ENCODE peak calls at places on chromosome 18, in ten cellular contexts. A is ovary, W is uterus, B is prostate gland, Y is esophagus muscularis mucosa, R is stomach, U is K562, J is heart left ventricle, G is endothelial cell of umbilical vein, V is tibial nerve. X is an unnamed sample. For H3K36me3, the result is how much of the 10 kb centered on the place peaks cover.

GRCh38 chr18:23648930-23649622 is 13.6 kb downstream of the ANKRD29 start:
- DNase-seq in A (no peak), W (no peak), B (no peak), Y (no peak), R (no peak), U (no peak), J (no peak), G (peak), V (no peak), X (no peak)

GRCh38 chr18:8705941-8706544 is 687 bp downstream of the MTCL1 start:
- DNase-seq in A (no peak), W (no peak), B (no peak), Y (peak), R (no peak), U (no peak), J (peak), G (peak), V (no peak), X (no peak)

GRCh38 chr18:78768655-78769501 is 210.7 kb upstream of the SALL3 start:
- DNase-seq in A (no peak), W (no peak), B (no peak), Y (no peak), R (peak), U (no peak), J (no peak), G (no peak), V (no peak), X (no peak)

GRCh38 chr18:7876354-7876753 is 309.2 kb downstream of the PTPRM start:
- DNase-seq in A (no peak), W (no peak), B (no peak), Y (no peak), R (no peak), U (no peak), J (no peak), G (no peak), V (no peak), X (no peak)

GRCh38 chr18:52481116-52481515 is 141.1 kb downstream of the DCC start:
- DNase-seq in A (no peak), W (no peak), B (no peak), Y (no peak), R (peak), U (no peak), J (no peak), G (no peak), V (no peak), X (peak)

GRCh38 chr18:74023220-74023619 is 124.4 kb downstream of the FBXO15 start:
- DNase-seq in A (no peak), W (no peak), B (no peak), Y (no peak), R (no peak), U (no peak), J (no peak), G (no peak), V (no peak), X (no peak)

GRCh38 chr18:5543854-5544389 is at the start of gene EPB41L3:
- DNase-seq in A (peak), W (peak), B (no peak), Y (no peak), R (no peak), U (no peak), J (peak), G (peak), V (no peak), X (peak)

GRCh38 chr18:22558945-22559385 is 141.2 kb upstream of the CTAGE1 start:
- DNase-seq in A (peak), W (peak), B (peak), Y (no peak), R (peak), U (peak), J (peak), G (peak), V (peak), X (peak)

GRCh38 chr18:79452991-79453645 is 57.4 kb downstream of the NFATC1 start:
- DNase-seq in A (no peak), W (no peak), B (no peak), Y (no peak), R (no peak), U (no peak), J (no peak), G (no peak), V (no peak), X (no peak)

GRCh38 chr18:80109676-80110078 is 615 bp downstream of the ADNP2 start:
- DNase-seq in A (peak), W (peak), B (peak), Y (peak), R (peak), U (peak), J (peak), G (peak), V (no peak), X (peak)

DNA sequence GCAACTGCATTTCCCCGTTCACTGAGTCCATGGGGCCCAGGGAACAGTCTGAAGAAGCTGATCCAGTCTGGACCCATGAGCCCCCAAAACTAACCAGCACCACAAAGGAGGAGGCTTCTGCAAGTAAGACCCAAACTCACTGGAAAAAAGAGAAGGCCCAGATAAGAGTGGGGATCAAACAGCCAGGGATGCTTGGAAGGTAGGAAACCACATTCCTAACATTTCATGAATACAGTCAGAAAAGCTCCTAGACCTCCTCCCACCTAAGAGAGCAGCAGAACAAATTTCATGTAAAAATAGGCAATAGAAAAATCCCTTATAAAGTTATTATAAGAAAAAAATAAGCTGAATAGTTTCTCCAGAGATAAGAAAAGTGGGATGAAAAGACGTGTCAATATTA is 30.3 kb downstream of the TUBB6 start:
- DNase-seq in A (no peak), W (no peak), B (no peak), Y (no peak), R (no peak), U (no peak), J (no peak), G (no peak), V (no peak), X (no peak)
- H3K36me3 ChIP-seq in A (under half), W (under half), B (under half), Y (half or more), R (half or more), U (half or more), J (under half), G (under half), V (half or more), X (under half)

GRCh38 chr18:46104128-46104911 is at the start of gene HAUS1:
- DNase-seq in A (peak), W (peak), B (peak), Y (peak), R (peak), U (peak), J (peak), G (peak), V (peak), X (peak)
- TF ChIP-seq POLR2A in A (peak), W (peak), B (peak), Y (no peak), R (no peak), U (peak), J (peak), G (peak), V (peak), X (peak)

DNA sequence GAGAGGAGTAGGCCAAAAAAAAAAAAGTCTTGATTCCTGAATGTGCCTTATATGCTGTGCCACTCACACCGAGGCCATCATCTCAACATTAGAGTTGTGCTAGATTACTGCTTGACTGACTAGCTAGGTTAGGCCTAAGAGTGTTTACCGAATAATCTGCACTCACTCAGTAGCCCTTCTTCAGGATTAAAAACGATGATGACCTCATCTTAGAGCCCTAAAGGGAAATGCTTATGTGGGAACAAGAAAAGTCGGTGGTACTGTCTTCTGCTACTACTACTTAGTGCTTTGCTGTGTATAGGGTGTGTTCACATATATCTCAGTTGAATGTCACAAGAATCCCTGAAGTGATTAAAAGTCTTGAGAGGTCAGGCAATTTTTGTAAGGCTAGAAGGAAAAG is 54.3 kb downstream of the THOC1 start:
- DNase-seq in A (no peak), W (no peak), B (no peak), Y (no peak), R (no peak), U (no peak), J (no peak), G (no peak), V (no peak), X (no peak)
- H3K36me3 ChIP-seq in A (under half), W (under half), B (under half), Y (half or more), R (half or more), U (half or more), J (under half), G (under half), V (half or more), X (under half)

GRCh38 chr18:3652380-3653262 is 202.6 kb downstream of the TGIF1 start:
- DNase-seq in A (peak), W (peak), B (peak), Y (no peak), R (peak), U (peak), J (peak), G (peak), V (no peak), X (peak)
- TF ChIP-seq POLR2A in A (no peak), W (no peak), B (no peak), Y (no peak), R (no peak), U (no peak), J (no peak), G (no peak), V (no peak), X (no peak)

X was measured in transverse colon.